ENCODE peak calls at places on chromosomes 3 and 15, in nine cellular contexts. T is SHP77 treated with DMSO at 0.1 percent for 48 hours, E is IMR-90, R is body of pancreas, D is amniotic stem cell, F is kidney tubule cell, U is fibroblast of the conjunctiva, L is cardiac fibroblast, Y is NCI-H510A. I is an unnamed sample.

GRCh38 chr3:50708620-50709019 is 33.9 kb downstream of the DOCK3 start:
- DNase-seq in D (no peak), T (no peak), L (no peak), E (no peak), F (no peak), R (no peak), U (no peak), Y (no peak), I (no peak)

GRCh38 chr3:159620873-159621272 is 367.8 kb upstream of the IL12A start:
- DNase-seq in D (peak), Y (no peak), U (peak), T (no peak), L (peak), R (no peak), E (peak), F (peak), I (peak)

GRCh38 chr3:73255609-73256029 is 194.2 kb downstream of the EBLN2 start:
- DNase-seq in T (peak), R (no peak), F (peak), U (peak), Y (peak), L (peak), D (peak), E (peak), I (peak)

GRCh38 chr3:4067893-4068292 is 235.3 kb upstream of the SETMAR start:
- DNase-seq in D (no peak), R (no peak), L (no peak), T (no peak), E (no peak), Y (no peak), F (no peak), U (no peak), I (no peak)

GRCh38 chr3:133955892-133956291 is 60.2 kb upstream of the RAB6B start:
- DNase-seq in R (no peak), T (no peak), U (no peak), Y (no peak), E (no peak), D (no peak), L (no peak), F (no peak), I (no peak)

GRCh38 chr3:134609821-134610454 is 40.9 kb downstream of the KY start:
- DNase-seq in F (no peak), D (no peak), T (no peak), U (no peak), R (no peak), L (no peak), E (no peak), Y (no peak), I (no peak)

GRCh38 chr15:66862878-66863335 is 160.9 kb downstream of the SMAD6 start:
- DNase-seq in L (peak), U (peak), T (no peak), R (peak), F (peak), D (peak), Y (no peak), E (peak), I (peak)

GRCh38 chr3:20561166-20561565 is 375.2 kb upstream of the SGO1 start:
- DNase-seq in Y (no peak), E (no peak), L (no peak), R (no peak), T (no peak), F (peak), D (no peak), U (no peak), I (no peak)

GRCh38 chr3:46668591-46668990 is 24.9 kb downstream of the ALS2CL start:
- DNase-seq in Y (no peak), R (no peak), U (no peak), F (no peak), E (no peak), L (no peak), D (no peak), T (no peak), I (no peak)

GRCh38 chr15:73727330-73728018 is 25.7 kb downstream of the INSYN1 start:
- DNase-seq in Y (no peak), F (peak), R (no peak), E (peak), T (no peak), L (peak), U (no peak), D (no peak), I (peak)

GRCh38 chr3:108088697-108089096 is 2.1 kb downstream of the CD47 start:
- DNase-seq in U (no peak), T (no peak), Y (no peak), D (no peak), F (peak), L (peak), R (no peak), E (peak), I (no peak)

GRCh38 chr3:65268411-65268810 is 580.6 kb upstream of the ADAMTS9 start:
- DNase-seq in R (no peak), Y (no peak), T (no peak), U (no peak), D (no peak), L (peak), F (peak), E (no peak), I (no peak)

GRCh38 chr3:107928084-107928445 is 162.8 kb downstream of the CD47 start:
- DNase-seq in U (no peak), D (no peak), T (peak), R (no peak), F (peak), E (peak), Y (no peak), L (peak), I (peak)

GRCh38 chr3:106794442-106794841 is 582.8 kb upstream of the CCDC54 start:
- DNase-seq in T (no peak), U (no peak), E (peak), Y (no peak), D (no peak), L (peak), R (no peak), F (peak), I (no peak)

GRCh38 chr3:99862208-99862607 is 44.5 kb downstream of the CMSS1 start:
- DNase-seq in F (peak), E (peak), L (peak), U (no peak), R (no peak), Y (no peak), D (no peak), T (no peak), I (peak)

GRCh38 chr3:36494461-36495109 is 114.3 kb downstream of the STAC start:
- DNase-seq in L (peak), F (no peak), Y (no peak), E (peak), U (peak), R (peak), T (no peak), D (no peak), I (peak)

GRCh38 chr3:149765762-149766334 is 13.6 kb upstream of the COMMD2 start:
- DNase-seq in L (peak), E (peak), T (no peak), R (no peak), U (peak), F (peak), Y (no peak), D (peak), I (peak)